ENCODE peak calls at places on chromosome 6, in four cellular contexts. B, M, Q and N are unnamed samples.

GRCh38 chr6:17897681-17898080 is 89.8 kb downstream of the KIF13A start:
- DNase-seq in M (no peak), B (no peak), Q (no peak), N (no peak)

GRCh38 chr6:112282217-112282616 is 27.9 kb upstream of the LAMA4 start:
- DNase-seq in B (no peak), M (peak), Q (no peak), N (no peak)

GRCh38 chr6:108501559-108501958 is 59.2 kb upstream of the FOXO3 start:
- DNase-seq in Q (no peak), M (no peak), B (no peak), N (no peak)

GRCh38 chr6:19181252-19181651 is 655.9 kb upstream of the ID4 start:
- DNase-seq in B (no peak), Q (no peak), M (no peak), N (no peak)

GRCh38 chr6:145151624-145152023 is 583.7 kb downstream of the EPM2A start:
- DNase-seq in Q (no peak), B (no peak), M (no peak), N (no peak)

GRCh38 chr6:73145690-73146089 is 79.6 kb downstream of the KHDC1L start:
- DNase-seq in Q (no peak), M (no peak), B (no peak), N (no peak)

GRCh38 chr6:137733353-137733746 is 133.7 kb upstream of the TNFAIP3 start:
- DNase-seq in B (no peak), M (no peak), Q (no peak), N (no peak)

GRCh38 chr6:82111114-82111513 is 136.4 kb downstream of the IBTK start:
- DNase-seq in B (no peak), Q (no peak), M (no peak), N (no peak)

GRCh38 chr6:118739976-118740771 is 88.8 kb upstream of the CEP85L start:
- DNase-seq in M (no peak), B (no peak), Q (no peak), N (no peak)

GRCh38 chr6:31162463-31163165 is 4.2 kb downstream of the TCF19 start:
- DNase-seq in M (no peak), Q (no peak), B (no peak), N (no peak)

GRCh38 chr6:111480988-111481830 is 1.8 kb downstream of the REV3L start:
- DNase-seq in M (no peak), Q (no peak), B (no peak), N (no peak)

GRCh38 chr6:41498968-41499599 is 47.1 kb upstream of the FOXP4 start:
- DNase-seq in B (no peak), Q (no peak), M (no peak), N (no peak)

GRCh38 chr6:73951186-73951585 is 255.2 kb downstream of the CD109 start:
- DNase-seq in Q (no peak), M (no peak), B (no peak), N (no peak)

GRCh38 chr6:37550436-37550835 is 50.7 kb upstream of the CCDC167 start:
- DNase-seq in M (no peak), B (no peak), Q (no peak), N (no peak)

GRCh38 chr6:124947821-124948451 is 14.3 kb upstream of the RNF217 start:
- DNase-seq in Q (no peak), M (no peak), B (no peak), N (no peak)

GRCh38 chr6:134714679-134715078 is 235.2 kb downstream of the ALDH8A1 start:
- DNase-seq in M (no peak), Q (no peak), B (no peak), N (no peak)

GRCh38 chr6:127222418-127222817 is 44.2 kb upstream of the RNF146 start:
- DNase-seq in M (no peak), B (no peak), Q (no peak), N (no peak)

GRCh38 chr6:104862456-104862855 is 2.7 kb upstream of the HACE1 start:
- DNase-seq in M (no peak), B (no peak), Q (no peak), N (no peak)

GRCh38 chr6:153436346-153436745 is 305.3 kb upstream of the RGS17 start:
- DNase-seq in M (no peak), Q (no peak), B (no peak), N (no peak)

GRCh38 chr6:125961117-125961516 is 4.5 kb downstream of the HINT3 start:
- DNase-seq in B (no peak), Q (no peak), M (no peak), N (no peak)

GRCh38 chr6:6900566-6901204 is 207.1 kb upstream of the RREB1 start:
- DNase-seq in B (no peak), M (no peak), Q (no peak), N (no peak)

GRCh38 chr6:144063246-144063743 is 32.1 kb downstream of the SF3B5 start:
- DNase-seq in Q (no peak), M (no peak), B (no peak), N (no peak)

GRCh38 chr6:16700202-16700997 is 60.9 kb downstream of the ATXN1 start:
- DNase-seq in B (no peak), M (no peak), Q (no peak), N (no peak)

GRCh38 chr6:30156262-30156599 is 4.8 kb downstream of the TRIM10 start:
- DNase-seq in M (no peak), Q (no peak), B (no peak), N (no peak)

GRCh38 chr6:32842690-32843089 is 1.2 kb downstream of the PSMB8 start:
- DNase-seq in B (no peak), Q (no peak), M (no peak), N (no peak)

GRCh38 chr6:73157870-73158269 is 67.4 kb downstream of the KHDC1L start:
- DNase-seq in Q (no peak), M (no peak), B (no peak), N (no peak)

GRCh38 chr6:5986847-5987246 is 19.9 kb downstream of the NRN1 start:
- DNase-seq in M (no peak), B (no peak), Q (no peak), N (no peak)

GRCh38 chr6:101761124-101761601 is 367.7 kb downstream of the GRIK2 start:
- DNase-seq in Q (no peak), M (no peak), B (no peak), N (no peak)

GRCh38 chr6:106745824-106746610 is 116.6 kb downstream of the QRSL1 start:
- DNase-seq in M (no peak), B (no peak), Q (no peak), N (no peak)

GRCh38 chr6:81708306-81708705 is 44.2 kb downstream of the TENT5A start:
- DNase-seq in M (no peak), Q (no peak), B (no peak), N (no peak)

GRCh38 chr6:3517350-3517749 is 60.5 kb upstream of the SLC22A23 start:
- DNase-seq in Q (no peak), M (no peak), B (no peak), N (no peak)

GRCh38 chr6:70310063-70310694 is 7.3 kb upstream of the COL9A1 start:
- DNase-seq in Q (no peak), M (no peak), B (no peak), N (no peak)